ENCODE peak calls at places on chromosome 15, in eight cellular contexts. One of them, this sample, is unnamed.

GRCh38 chr15:85118173-85118572 is 136.5 kb downstream of the PDE8A start:
- DNase-seq in endothelial cell: no peak
- DNase-seq in activated effector memory CD4-positive, alpha-beta T cell treated with Interleukin-2 at 50 U/mL for 16 hours: no peak
- DNase-seq in astrocyte: no peak
- DNase-seq in RWPE2: no peak
- DNase-seq in Peyer's patch: no peak
- DNase-seq in left lobe of liver: no peak
- DNase-seq in foreskin fibroblast: no peak
- DNase-seq in this sample: no peak

GRCh38 chr15:31101262-31102048 is at the start of gene TRPM1:
- DNase-seq in endothelial cell: no peak
- DNase-seq in left lobe of liver: no peak
- DNase-seq in activated effector memory CD4-positive, alpha-beta T cell treated with Interleukin-2 at 50 U/mL for 16 hours: no peak
- DNase-seq in Peyer's patch: no peak
- DNase-seq in astrocyte: no peak
- DNase-seq in RWPE2: no peak
- DNase-seq in foreskin fibroblast: no peak
- DNase-seq in this sample: no peak

GRCh38 chr15:69609176-69609575 is 156.6 kb downstream of the RPLP1 start:
- DNase-seq in Peyer's patch: no peak
- DNase-seq in activated effector memory CD4-positive, alpha-beta T cell treated with Interleukin-2 at 50 U/mL for 16 hours: no peak
- DNase-seq in foreskin fibroblast: no peak
- DNase-seq in astrocyte: peak
- DNase-seq in RWPE2: peak
- DNase-seq in left lobe of liver: peak
- DNase-seq in endothelial cell: no peak
- DNase-seq in this sample: no peak

GRCh38 chr15:72011291-72011940 is 106.5 kb downstream of the MYO9A start:
- DNase-seq in activated effector memory CD4-positive, alpha-beta T cell treated with Interleukin-2 at 50 U/mL for 16 hours: no peak
- DNase-seq in foreskin fibroblast: no peak
- DNase-seq in left lobe of liver: no peak
- DNase-seq in RWPE2: no peak
- DNase-seq in astrocyte: no peak
- DNase-seq in endothelial cell: no peak
- DNase-seq in Peyer's patch: no peak
- DNase-seq in this sample: no peak

GRCh38 chr15:87142096-87142495 is 1062.4 kb downstream of the AGBL1 start:
- DNase-seq in left lobe of liver: no peak
- DNase-seq in RWPE2: no peak
- DNase-seq in astrocyte: peak
- DNase-seq in Peyer's patch: no peak
- DNase-seq in foreskin fibroblast: no peak
- DNase-seq in activated effector memory CD4-positive, alpha-beta T cell treated with Interleukin-2 at 50 U/mL for 16 hours: no peak
- DNase-seq in endothelial cell: no peak
- DNase-seq in this sample: no peak

GRCh38 chr15:92226020-92226612 is 167.6 kb upstream of the ST8SIA2 start:
- DNase-seq in Peyer's patch: no peak
- DNase-seq in endothelial cell: peak
- DNase-seq in astrocyte: peak
- DNase-seq in left lobe of liver: no peak
- DNase-seq in RWPE2: no peak
- DNase-seq in foreskin fibroblast: no peak
- DNase-seq in activated effector memory CD4-positive, alpha-beta T cell treated with Interleukin-2 at 50 U/mL for 16 hours: no peak
- DNase-seq in this sample: no peak

GRCh38 chr15:46795685-46796084 is 921.6 kb upstream of the SEMA6D start:
- DNase-seq in astrocyte: no peak
- DNase-seq in foreskin fibroblast: no peak
- DNase-seq in endothelial cell: no peak
- DNase-seq in RWPE2: no peak
- DNase-seq in activated effector memory CD4-positive, alpha-beta T cell treated with Interleukin-2 at 50 U/mL for 16 hours: no peak
- DNase-seq in Peyer's patch: no peak
- DNase-seq in left lobe of liver: no peak
- DNase-seq in this sample: no peak

GRCh38 chr15:100889359-100890058 is 9.9 kb downstream of the ALDH1A3 start:
- DNase-seq in RWPE2: peak
- DNase-seq in endothelial cell: no peak
- DNase-seq in Peyer's patch: no peak
- DNase-seq in activated effector memory CD4-positive, alpha-beta T cell treated with Interleukin-2 at 50 U/mL for 16 hours: no peak
- DNase-seq in foreskin fibroblast: peak
- DNase-seq in astrocyte: peak
- DNase-seq in left lobe of liver: no peak
- DNase-seq in this sample: no peak

GRCh38 chr15:96053039-96054021 is 277.2 kb upstream of the NR2F2 start:
- DNase-seq in foreskin fibroblast: no peak
- DNase-seq in activated effector memory CD4-positive, alpha-beta T cell treated with Interleukin-2 at 50 U/mL for 16 hours: no peak
- DNase-seq in endothelial cell: peak
- DNase-seq in left lobe of liver: peak
- DNase-seq in Peyer's patch: peak
- DNase-seq in RWPE2: peak
- DNase-seq in astrocyte: peak
- DNase-seq in this sample: peak

GRCh38 chr15:66698318-66698961 is 3.6 kb upstream of the SMAD6 start:
- DNase-seq in Peyer's patch: peak
- DNase-seq in RWPE2: no peak
- DNase-seq in astrocyte: peak
- DNase-seq in endothelial cell: peak
- DNase-seq in activated effector memory CD4-positive, alpha-beta T cell treated with Interleukin-2 at 50 U/mL for 16 hours: no peak
- DNase-seq in foreskin fibroblast: peak
- DNase-seq in left lobe of liver: peak
- DNase-seq in this sample: no peak

GRCh38 chr15:40466426-40467259 is 4.1 kb upstream of the CHST14 start:
- DNase-seq in astrocyte: no peak
- DNase-seq in foreskin fibroblast: no peak
- DNase-seq in endothelial cell: no peak
- DNase-seq in Peyer's patch: peak
- DNase-seq in activated effector memory CD4-positive, alpha-beta T cell treated with Interleukin-2 at 50 U/mL for 16 hours: no peak
- DNase-seq in left lobe of liver: no peak
- DNase-seq in RWPE2: no peak
- DNase-seq in this sample: no peak

GRCh38 chr15:68383161-68384074 is 48.5 kb downstream of the ITGA11 start:
- DNase-seq in left lobe of liver: peak
- DNase-seq in Peyer's patch: no peak
- DNase-seq in astrocyte: no peak
- DNase-seq in RWPE2: no peak
- DNase-seq in foreskin fibroblast: peak
- DNase-seq in activated effector memory CD4-positive, alpha-beta T cell treated with Interleukin-2 at 50 U/mL for 16 hours: no peak
- DNase-seq in endothelial cell: peak
- DNase-seq in this sample: no peak

GRCh38 chr15:29676961-29677402 is 145.3 kb downstream of the TJP1 start:
- DNase-seq in activated effector memory CD4-positive, alpha-beta T cell treated with Interleukin-2 at 50 U/mL for 16 hours: no peak
- DNase-seq in astrocyte: peak
- DNase-seq in foreskin fibroblast: no peak
- DNase-seq in RWPE2: peak
- DNase-seq in left lobe of liver: no peak
- DNase-seq in endothelial cell: no peak
- DNase-seq in Peyer's patch: no peak
- DNase-seq in this sample: no peak

GRCh38 chr15:58260911-58261267 is 122.7 kb downstream of the AQP9 start:
- DNase-seq in endothelial cell: no peak
- DNase-seq in RWPE2: no peak
- DNase-seq in foreskin fibroblast: no peak
- DNase-seq in astrocyte: peak
- DNase-seq in activated effector memory CD4-positive, alpha-beta T cell treated with Interleukin-2 at 50 U/mL for 16 hours: no peak
- DNase-seq in left lobe of liver: no peak
- DNase-seq in Peyer's patch: no peak
- DNase-seq in this sample: no peak

GRCh38 chr15:80567721-80568157 is 127.4 kb upstream of the ABHD17C start:
- DNase-seq in RWPE2: no peak
- DNase-seq in Peyer's patch: no peak
- DNase-seq in endothelial cell: peak
- DNase-seq in activated effector memory CD4-positive, alpha-beta T cell treated with Interleukin-2 at 50 U/mL for 16 hours: no peak
- DNase-seq in foreskin fibroblast: peak
- DNase-seq in left lobe of liver: peak
- DNase-seq in astrocyte: peak
- DNase-seq in this sample: peak

GRCh38 chr15:71051539-71051938 is 63.7 kb upstream of the THSD4 start:
- DNase-seq in left lobe of liver: no peak
- DNase-seq in activated effector memory CD4-positive, alpha-beta T cell treated with Interleukin-2 at 50 U/mL for 16 hours: no peak
- DNase-seq in astrocyte: peak
- DNase-seq in RWPE2: no peak
- DNase-seq in Peyer's patch: no peak
- DNase-seq in foreskin fibroblast: peak
- DNase-seq in endothelial cell: no peak
- DNase-seq in this sample: no peak

GRCh38 chr15:72009207-72009606 is 108.7 kb downstream of the MYO9A start:
- DNase-seq in foreskin fibroblast: no peak
- DNase-seq in endothelial cell: no peak
- DNase-seq in activated effector memory CD4-positive, alpha-beta T cell treated with Interleukin-2 at 50 U/mL for 16 hours: no peak
- DNase-seq in left lobe of liver: no peak
- DNase-seq in RWPE2: no peak
- DNase-seq in astrocyte: no peak
- DNase-seq in Peyer's patch: no peak
- DNase-seq in this sample: no peak

This sample was measured in amygdala.